ENCODE peak calls at places on chromosomes 2 and 18, in seven cellular contexts. One of them, this sample, is unnamed.

GRCh38 chr2:182372661-182373060 is 54.2 kb downstream of the PDE1A start:
- DNase-seq in A549: peak; percentile 55
- DNase-seq in heart left ventricle: peak; percentile 41
- DNase-seq in esophagus squamous epithelium: no peak
- DNase-seq in IMR-90: peak; percentile 91
- DNase-seq in uterus: peak; percentile 29
- DNase-seq in prostate gland: peak; percentile 36
- DNase-seq in this sample: no peak

GRCh38 chr2:198371902-198372611 is 567.7 kb downstream of the PLCL1 start:
- DNase-seq in A549: no peak
- DNase-seq in heart left ventricle: no peak
- DNase-seq in esophagus squamous epithelium: no peak
- DNase-seq in IMR-90: no peak
- DNase-seq in uterus: no peak
- DNase-seq in prostate gland: no peak
- DNase-seq in this sample: no peak

GRCh38 chr2:120454993-120455789 is 109.3 kb downstream of the INHBB start:
- DNase-seq in A549: no peak
- DNase-seq in heart left ventricle: no peak
- DNase-seq in esophagus squamous epithelium: no peak
- DNase-seq in IMR-90: peak; percentile 71
- DNase-seq in uterus: no peak
- DNase-seq in prostate gland: no peak
- DNase-seq in this sample: no peak

GRCh38 chr2:54396107-54396506 is 60.0 kb upstream of the SPTBN1 start:
- DNase-seq in A549: no peak
- DNase-seq in heart left ventricle: no peak
- DNase-seq in esophagus squamous epithelium: no peak
- DNase-seq in IMR-90: peak; percentile 81
- DNase-seq in uterus: no peak
- DNase-seq in prostate gland: no peak
- DNase-seq in this sample: no peak

GRCh38 chr2:181904022-181904632 is 12.6 kb downstream of the ITPRID2 start:
- DNase-seq in A549: peak; percentile 15
- DNase-seq in heart left ventricle: no peak
- DNase-seq in esophagus squamous epithelium: no peak
- DNase-seq in IMR-90: peak; percentile 50
- DNase-seq in uterus: no peak
- DNase-seq in prostate gland: no peak
- DNase-seq in this sample: no peak

GRCh38 chr2:117523267-117523666 is 291.2 kb upstream of the DDX18 start:
- DNase-seq in A549: no peak
- DNase-seq in heart left ventricle: peak; percentile 45
- DNase-seq in esophagus squamous epithelium: no peak
- DNase-seq in IMR-90: no peak
- DNase-seq in uterus: peak; percentile 17
- DNase-seq in prostate gland: peak; percentile 15
- DNase-seq in this sample: peak; percentile 88

GRCh38 chr2:64363848-64364247 is 90.1 kb upstream of the LGALSL start:
- DNase-seq in A549: no peak
- DNase-seq in heart left ventricle: no peak
- DNase-seq in esophagus squamous epithelium: no peak
- DNase-seq in IMR-90: no peak
- DNase-seq in uterus: no peak
- DNase-seq in prostate gland: no peak
- DNase-seq in this sample: no peak

GRCh38 chr2:215950009-215950408 is 63.3 kb downstream of the MREG start:
- DNase-seq in A549: peak; percentile 27
- DNase-seq in heart left ventricle: no peak
- DNase-seq in esophagus squamous epithelium: no peak
- DNase-seq in IMR-90: peak; percentile 67
- DNase-seq in uterus: no peak
- DNase-seq in prostate gland: no peak
- DNase-seq in this sample: no peak

GRCh38 chr2:42385225-42385624 is 24.2 kb upstream of the COX7A2L start:
- DNase-seq in A549: no peak
- DNase-seq in heart left ventricle: no peak
- DNase-seq in esophagus squamous epithelium: no peak
- DNase-seq in IMR-90: peak; percentile 5
- DNase-seq in uterus: no peak
- DNase-seq in prostate gland: no peak
- DNase-seq in this sample: no peak

GRCh38 chr2:145797692-145798091 is 1277.8 kb upstream of the ZEB2 start:
- DNase-seq in A549: no peak
- DNase-seq in heart left ventricle: no peak
- DNase-seq in esophagus squamous epithelium: no peak
- DNase-seq in IMR-90: no peak
- DNase-seq in uterus: no peak
- DNase-seq in prostate gland: no peak
- DNase-seq in this sample: no peak

GRCh38 chr2:25155401-25155800 is 13.0 kb downstream of the POMC start:
- DNase-seq in A549: no peak
- DNase-seq in heart left ventricle: no peak
- DNase-seq in esophagus squamous epithelium: no peak
- DNase-seq in IMR-90: no peak
- DNase-seq in uterus: no peak
- DNase-seq in prostate gland: no peak
- DNase-seq in this sample: no peak

GRCh38 chr2:61710711-61711110 is 143.1 kb downstream of the FAM161A start:
- DNase-seq in A549: no peak
- DNase-seq in heart left ventricle: no peak
- DNase-seq in esophagus squamous epithelium: no peak
- DNase-seq in IMR-90: no peak
- DNase-seq in uterus: no peak
- DNase-seq in prostate gland: no peak
- DNase-seq in this sample: no peak

GRCh38 chr2:10165282-10165681 is 42.7 kb downstream of the RRM2 start:
- DNase-seq in A549: no peak
- DNase-seq in heart left ventricle: no peak
- DNase-seq in esophagus squamous epithelium: no peak
- DNase-seq in IMR-90: no peak
- DNase-seq in uterus: no peak
- DNase-seq in prostate gland: no peak
- DNase-seq in this sample: no peak

GRCh38 chr2:240585101-240585500 is 1.4 kb upstream of the CAPN10 start:
- DNase-seq in A549: no peak
- DNase-seq in heart left ventricle: peak; percentile 24
- DNase-seq in esophagus squamous epithelium: no peak
- DNase-seq in IMR-90: no peak
- DNase-seq in uterus: no peak
- DNase-seq in prostate gland: no peak
- DNase-seq in this sample: no peak

GRCh38 chr2:25822190-25823117 is 55.8 kb downstream of the ASXL2 start:
- DNase-seq in A549: no peak
- DNase-seq in heart left ventricle: peak; percentile 38
- DNase-seq in esophagus squamous epithelium: no peak
- DNase-seq in IMR-90: no peak
- DNase-seq in uterus: peak; percentile 37
- DNase-seq in prostate gland: peak; percentile 34
- DNase-seq in this sample: peak; percentile 46

GRCh38 chr2:218893349-218894167 is 12.9 kb downstream of the WNT10A start:
- DNase-seq in A549: no peak
- DNase-seq in heart left ventricle: no peak
- DNase-seq in esophagus squamous epithelium: no peak
- DNase-seq in IMR-90: no peak
- DNase-seq in uterus: no peak
- DNase-seq in prostate gland: no peak
- DNase-seq in this sample: no peak

GRCh38 chr2:224929512-224929911 is 112.8 kb downstream of the DOCK10 start:
- DNase-seq in A549: no peak
- DNase-seq in heart left ventricle: no peak
- DNase-seq in esophagus squamous epithelium: no peak
- DNase-seq in IMR-90: no peak
- DNase-seq in uterus: no peak
- DNase-seq in prostate gland: no peak
- DNase-seq in this sample: no peak

GRCh38 chr18:65175681-65176080 is 575.1 kb upstream of the CDH7 start:
- DNase-seq in A549: no peak
- DNase-seq in heart left ventricle: no peak
- DNase-seq in esophagus squamous epithelium: no peak
- DNase-seq in IMR-90: no peak
- DNase-seq in uterus: no peak
- DNase-seq in prostate gland: no peak
- DNase-seq in this sample: no peak
- TF ChIP-seq POLR2A in A549: no peak
- TF ChIP-seq POLR2A in heart left ventricle: no peak
- TF ChIP-seq POLR2A in esophagus squamous epithelium: no peak
- TF ChIP-seq POLR2A in IMR-90: no peak
- TF ChIP-seq POLR2A in uterus: no peak
- TF ChIP-seq POLR2A in prostate gland: no peak
- TF ChIP-seq POLR2A in this sample: no peak

DNA sequence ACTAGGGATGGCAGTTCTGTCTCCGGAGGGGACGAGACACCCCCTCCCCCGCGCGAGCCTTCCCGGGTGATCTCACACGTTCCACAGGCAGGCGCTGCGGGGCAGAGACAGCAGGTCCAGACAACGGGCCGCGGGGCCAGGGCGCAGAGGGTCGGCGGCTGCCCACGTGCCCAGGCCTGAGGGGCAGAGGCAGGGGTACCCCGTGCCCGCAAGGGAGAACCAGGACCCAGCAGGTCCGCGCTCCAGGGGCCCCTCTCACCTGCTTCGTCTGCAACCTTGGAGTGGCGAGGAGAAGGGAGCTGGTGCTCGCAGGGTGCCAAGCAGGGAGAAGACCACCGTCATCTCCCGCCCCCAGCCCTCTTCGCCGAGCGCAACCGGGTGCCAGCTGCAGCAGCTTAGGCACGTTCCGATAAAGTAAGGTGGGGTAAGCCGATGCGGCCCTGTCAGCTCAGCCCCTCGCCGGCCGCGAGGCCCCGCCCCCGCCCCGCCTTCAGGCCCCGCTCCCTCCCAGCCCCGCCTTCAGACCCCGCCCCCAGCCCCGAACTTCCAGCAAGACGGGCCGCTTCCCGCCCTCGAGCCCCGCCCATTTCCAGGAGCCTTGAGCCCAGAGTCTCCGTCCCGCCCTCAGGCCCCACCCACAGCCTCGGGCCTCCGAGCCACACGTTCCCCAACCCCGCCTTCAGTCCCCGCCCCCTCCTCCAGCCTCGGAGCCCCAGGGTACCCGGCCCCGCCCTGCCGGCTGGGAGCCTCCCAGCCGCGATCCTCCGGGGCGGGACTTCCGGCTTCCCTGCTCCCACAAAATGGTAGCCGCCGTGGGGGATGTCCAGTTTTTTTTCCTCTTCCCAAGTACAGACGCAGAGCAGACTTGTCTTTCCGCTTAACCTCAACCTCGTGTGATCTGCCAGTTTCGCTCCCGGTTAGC is at the start of gene GPR155:
- DNase-seq in A549: peak; percentile 80
- DNase-seq in heart left ventricle: peak; percentile 100
- DNase-seq in esophagus squamous epithelium: peak; percentile 95
- DNase-seq in IMR-90: peak; percentile 97
- DNase-seq in uterus: peak; percentile 99
- DNase-seq in prostate gland: peak; percentile 99
- DNase-seq in this sample: peak; percentile 100
- H3K4me1 ChIP-seq in A549: peaks cover 5% of the 10 kb centered on the region
- H3K4me1 ChIP-seq in heart left ventricle: no peaks in the 10 kb centered on the region
- H3K4me1 ChIP-seq in esophagus squamous epithelium: no peaks in the 10 kb centered on the region
- H3K4me1 ChIP-seq in IMR-90: peaks cover 3% of the 10 kb centered on the region
- H3K4me1 ChIP-seq in uterus: no peaks in the 10 kb centered on the region
- H3K4me1 ChIP-seq in prostate gland: no peaks in the 10 kb centered on the region
- H3K4me1 ChIP-seq in this sample: peaks cover 8% of the 10 kb centered on the region

GRCh38 chr2:235607541-235608199 is 113.8 kb downstream of the AGAP1 start:
- DNase-seq in A549: no peak
- DNase-seq in heart left ventricle: peak; percentile 45
- DNase-seq in esophagus squamous epithelium: no peak
- DNase-seq in IMR-90: no peak
- DNase-seq in uterus: no peak
- DNase-seq in prostate gland: no peak
- DNase-seq in this sample: no peak

GRCh38 chr2:235603659-235604058 is 109.8 kb downstream of the AGAP1 start:
- DNase-seq in A549: no peak
- DNase-seq in heart left ventricle: no peak
- DNase-seq in esophagus squamous epithelium: no peak
- DNase-seq in IMR-90: no peak
- DNase-seq in uterus: no peak
- DNase-seq in prostate gland: no peak
- DNase-seq in this sample: no peak

GRCh38 chr2:235608200-235608591 is 114.4 kb downstream of the AGAP1 start:
- DNase-seq in A549: no peak
- DNase-seq in heart left ventricle: peak; percentile 37
- DNase-seq in esophagus squamous epithelium: no peak
- DNase-seq in IMR-90: no peak
- DNase-seq in uterus: no peak
- DNase-seq in prostate gland: no peak
- DNase-seq in this sample: no peak

GRCh38 chr2:235605999-235606715 is 112.3 kb downstream of the AGAP1 start:
- DNase-seq in A549: no peak
- DNase-seq in heart left ventricle: no peak
- DNase-seq in esophagus squamous epithelium: no peak
- DNase-seq in IMR-90: peak; percentile 81
- DNase-seq in uterus: no peak
- DNase-seq in prostate gland: no peak
- DNase-seq in this sample: no peak

DNA sequence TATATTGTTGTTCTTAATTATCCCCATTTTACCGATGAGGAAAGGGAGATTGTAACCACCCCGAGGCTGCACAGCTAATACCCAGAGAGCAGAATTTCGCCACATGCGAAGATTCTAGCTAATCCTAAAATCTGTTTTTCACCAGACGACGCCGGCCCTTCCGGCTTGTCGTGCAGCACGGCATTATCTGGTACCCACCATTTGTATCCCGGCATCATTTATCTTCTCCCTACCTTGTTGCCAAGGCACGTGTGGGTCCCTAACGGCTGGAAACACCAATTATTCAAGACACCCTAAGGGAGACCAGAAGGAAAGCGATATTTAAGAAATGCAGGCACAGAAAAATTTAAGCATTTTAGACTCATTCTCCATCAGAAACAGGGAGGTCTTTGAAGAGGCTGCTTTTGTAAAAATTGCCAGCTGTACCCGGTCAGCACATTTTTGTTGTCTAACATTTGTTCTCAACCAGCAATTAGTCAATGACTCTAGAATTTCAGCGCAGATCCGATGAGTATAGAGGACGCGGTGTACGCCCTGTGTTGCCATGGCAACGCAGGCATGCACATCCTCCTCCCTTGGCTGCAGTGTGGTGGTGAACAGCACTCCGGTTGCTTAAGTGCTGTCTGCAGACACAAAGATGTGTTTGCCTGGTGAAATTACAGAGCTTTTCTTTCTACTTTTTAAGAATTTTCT is 111.6 kb downstream of the AGAP1 start:
- DNase-seq in A549: no peak
- DNase-seq in heart left ventricle: peak; percentile 89
- DNase-seq in esophagus squamous epithelium: no peak
- DNase-seq in IMR-90: peak; percentile 94
- DNase-seq in uterus: peak; percentile 80
- DNase-seq in prostate gland: no peak
- DNase-seq in this sample: peak; percentile 48
- H3K27ac ChIP-seq in A549: no peak overlapping the region
- H3K27ac ChIP-seq in heart left ventricle: no peak overlapping the region
- H3K27ac ChIP-seq in esophagus squamous epithelium: peak overlapping the region; percentile 75
- H3K27ac ChIP-seq in IMR-90: no peak overlapping the region
- H3K27ac ChIP-seq in uterus: no peak overlapping the region
- H3K27ac ChIP-seq in prostate gland: no peak overlapping the region
- H3K27ac ChIP-seq in this sample: no peak overlapping the region

DNA sequence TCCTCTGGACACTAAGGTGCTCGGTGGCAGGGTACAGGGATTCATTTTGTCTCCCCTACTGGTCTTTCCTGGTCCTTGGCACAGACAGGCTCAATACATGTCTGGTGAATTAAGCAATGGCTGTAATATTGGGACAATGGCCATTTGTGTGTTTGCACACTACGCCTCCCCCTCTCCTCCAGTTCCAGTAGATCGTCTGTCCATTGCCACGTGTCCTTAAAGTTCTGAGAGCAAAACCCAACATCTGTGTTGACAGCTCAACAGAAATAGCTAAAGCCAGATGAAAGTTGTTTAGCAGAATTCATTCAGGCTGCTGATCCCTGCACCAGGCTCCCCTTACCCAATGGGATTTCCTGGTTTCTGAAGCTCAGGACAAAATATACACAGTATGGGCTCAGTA is 9.0 kb upstream of the FABP1 start:
- DNase-seq in A549: no peak
- DNase-seq in heart left ventricle: no peak
- DNase-seq in esophagus squamous epithelium: no peak
- DNase-seq in IMR-90: no peak
- DNase-seq in uterus: no peak
- DNase-seq in prostate gland: no peak
- DNase-seq in this sample: no peak
- TF ChIP-seq POLR2A in A549: no peak
- TF ChIP-seq POLR2A in heart left ventricle: no peak
- TF ChIP-seq POLR2A in esophagus squamous epithelium: no peak
- TF ChIP-seq POLR2A in IMR-90: no peak
- TF ChIP-seq POLR2A in uterus: no peak
- TF ChIP-seq POLR2A in prostate gland: no peak
- TF ChIP-seq POLR2A in this sample: no peak

This sample was measured in thyroid gland.